ENCODE peak calls at places on chromosome 3, in eight cellular contexts. O, U, N, G, T, K, L and Z are unnamed samples.

GRCh38 chr3:125671461-125672243 is 76.4 kb upstream of the OSBPL11 start:
- DNase-seq in O (no peak), U (no peak), N (no peak), G (no peak), T (no peak), K (no peak), L (no peak), Z (no peak)

GRCh38 chr3:139764936-139765335 is 87.2 kb upstream of the NMNAT3 start:
- DNase-seq in O (no peak), U (peak), N (peak), G (peak), T (no peak), K (no peak), L (no peak), Z (no peak)

GRCh38 chr3:41174703-41174964 is 24.7 kb upstream of the CTNNB1 start:
- DNase-seq in O (no peak), U (no peak), N (no peak), G (no peak), T (no peak), K (no peak), L (no peak), Z (no peak)

GRCh38 chr3:169914321-169914720 is 2.9 kb downstream of the SAMD7 start:
- DNase-seq in O (no peak), U (peak), N (peak), G (peak), T (no peak), K (peak), L (no peak), Z (no peak)

GRCh38 chr3:42535981-42536784 is 33.7 kb downstream of the VIPR1 start:
- DNase-seq in O (no peak), U (peak), N (no peak), G (peak), T (no peak), K (peak), L (no peak), Z (peak)

GRCh38 chr3:111412656-111413055 is 129.3 kb upstream of the CD96 start:
- DNase-seq in O (no peak), U (no peak), N (no peak), G (no peak), T (no peak), K (no peak), L (no peak), Z (no peak)

GRCh38 chr3:12990781-12991480 is 82.3 kb downstream of the IQSEC1 start:
- DNase-seq in O (no peak), U (peak), N (peak), G (peak), T (no peak), K (no peak), L (no peak), Z (no peak)

GRCh38 chr3:167450675-167451074 is 23.2 kb downstream of the SERPINI2 start:
- DNase-seq in O (no peak), U (no peak), N (no peak), G (no peak), T (no peak), K (no peak), L (no peak), Z (no peak)

GRCh38 chr3:116057403-116058006 is 387.8 kb downstream of the LSAMP start:
- DNase-seq in O (no peak), U (no peak), N (peak), G (peak), T (no peak), K (no peak), L (no peak), Z (no peak)

GRCh38 chr3:132461544-132461943 is 44.2 kb downstream of the DNAJC13 start:
- DNase-seq in O (no peak), U (no peak), N (peak), G (peak), T (no peak), K (no peak), L (no peak), Z (no peak)

GRCh38 chr3:104291878-104292277 is 1074.8 kb upstream of the ALCAM start:
- DNase-seq in O (no peak), U (peak), N (peak), G (no peak), T (no peak), K (no peak), L (no peak), Z (no peak)

GRCh38 chr3:24616138-24616829 is 121.6 kb upstream of the THRB start:
- DNase-seq in O (no peak), U (no peak), N (no peak), G (no peak), T (no peak), K (no peak), L (no peak), Z (no peak)

GRCh38 chr3:126114406-126115386 is 30.8 kb upstream of the SLC41A3 start:
- DNase-seq in O (no peak), U (no peak), N (no peak), G (no peak), T (no peak), K (no peak), L (no peak), Z (no peak)

GRCh38 chr3:13501527-13501926 is 21.4 kb downstream of the HDAC11 start:
- DNase-seq in O (no peak), U (no peak), N (no peak), G (no peak), T (no peak), K (no peak), L (no peak), Z (peak)

GRCh38 chr3:172404237-172404962 is 43.9 kb downstream of the GHSR start:
- DNase-seq in O (no peak), U (no peak), N (no peak), G (no peak), T (no peak), K (no peak), L (no peak), Z (no peak)

GRCh38 chr3:50189274-50189673 is 2.1 kb upstream of the GNAT1 start:
- DNase-seq in O (no peak), U (peak), N (peak), G (peak), T (peak), K (peak), L (peak), Z (peak)

GRCh38 chr3:180325533-180325932 is 276.4 kb upstream of the TTC14 start:
- DNase-seq in O (no peak), U (no peak), N (no peak), G (no peak), T (no peak), K (no peak), L (no peak), Z (no peak)

GRCh38 chr3:177804032-177804431 is 606.8 kb upstream of the TBL1XR1 start:
- DNase-seq in O (no peak), U (no peak), N (no peak), G (no peak), T (no peak), K (no peak), L (no peak), Z (no peak)

GRCh38 chr3:19173945-19174344 is 25.6 kb downstream of the KCNH8 start:
- DNase-seq in O (no peak), U (no peak), N (no peak), G (no peak), T (no peak), K (no peak), L (no peak), Z (no peak)

GRCh38 chr3:100650651-100651611 is 41.5 kb downstream of the ADGRG7 start:
- DNase-seq in O (no peak), U (peak), N (peak), G (peak), T (no peak), K (peak), L (peak), Z (no peak)

GRCh38 chr3:96814581-96815567 is at the start of gene EPHA6:
- DNase-seq in O (no peak), U (no peak), N (no peak), G (peak), T (no peak), K (no peak), L (no peak), Z (peak)

GRCh38 chr3:122322095-122323075 is 2.7 kb upstream of the CSTA start:
- DNase-seq in O (no peak), U (no peak), N (no peak), G (no peak), T (no peak), K (no peak), L (no peak), Z (no peak)

GRCh38 chr3:159238646-159239045 is 436.8 kb downstream of the MFSD1 start:
- DNase-seq in O (no peak), U (no peak), N (no peak), G (peak), T (no peak), K (no peak), L (no peak), Z (no peak)

GRCh38 chr3:33372218-33373081 is 67.8 kb downstream of the UBP1 start:
- DNase-seq in O (peak), U (peak), N (peak), G (peak), T (no peak), K (peak), L (peak), Z (no peak)

GRCh38 chr3:71251156-71251775 is 332.3 kb downstream of the FOXP1 start:
- DNase-seq in O (no peak), U (peak), N (peak), G (peak), T (no peak), K (peak), L (no peak), Z (no peak)

GRCh38 chr3:28915711-28916481 is 365.0 kb upstream of the RBMS3 start:
- DNase-seq in O (no peak), U (peak), N (peak), G (peak), T (no peak), K (peak), L (peak), Z (peak)

GRCh38 chr3:42012935-42013651 is 51.2 kb upstream of the ULK4 start:
- DNase-seq in O (peak), U (no peak), N (peak), G (peak), T (peak), K (peak), L (peak), Z (peak)

GRCh38 chr3:96646596-96646995 is 167.8 kb upstream of the EPHA6 start:
- DNase-seq in O (no peak), U (no peak), N (no peak), G (no peak), T (no peak), K (no peak), L (no peak), Z (peak)

GRCh38 chr3:119644481-119644880 is 15.9 kb downstream of the POPDC2 start:
- DNase-seq in O (no peak), U (no peak), N (no peak), G (no peak), T (no peak), K (no peak), L (no peak), Z (no peak)

GRCh38 chr3:39385456-39386098 is 2.4 kb downstream of the SLC25A38 start:
- DNase-seq in O (no peak), U (no peak), N (no peak), G (no peak), T (no peak), K (peak), L (no peak), Z (no peak)

GRCh38 chr3:117052356-117052755 is 342.8 kb downstream of the TUSC7 start:
- DNase-seq in O (no peak), U (peak), N (peak), G (peak), T (no peak), K (no peak), L (peak), Z (no peak)

GRCh38 chr3:64327039-64327804 is 102.0 kb upstream of the PRICKLE2 start:
- DNase-seq in O (no peak), U (no peak), N (peak), G (peak), T (peak), K (no peak), L (peak), Z (peak)

GRCh38 chr3:32132706-32133105 is 26.3 kb downstream of the GPD1L start:
- DNase-seq in O (no peak), U (no peak), N (no peak), G (no peak), T (no peak), K (no peak), L (no peak), Z (no peak)

GRCh38 chr3:121601212-121601812 is 8.1 kb downstream of the FBXO40 start:
- DNase-seq in O (no peak), U (no peak), N (no peak), G (no peak), T (no peak), K (no peak), L (no peak), Z (no peak)

GRCh38 chr3:50160561-50160983 is 5.4 kb downstream of the SEMA3F start:
- DNase-seq in O (no peak), U (no peak), N (peak), G (no peak), T (no peak), K (no peak), L (no peak), Z (peak)

GRCh38 chr3:171640520-171641412 is 169.5 kb downstream of the PLD1 start:
- DNase-seq in O (no peak), U (peak), N (peak), G (peak), T (no peak), K (no peak), L (no peak), Z (peak)

GRCh38 chr3:106135451-106136160 is 266.8 kb upstream of the CBLB start:
- DNase-seq in O (no peak), U (no peak), N (no peak), G (no peak), T (no peak), K (no peak), L (no peak), Z (peak)

GRCh38 chr3:55622733-55623132 is 135.6 kb upstream of the WNT5A start:
- DNase-seq in O (no peak), U (no peak), N (peak), G (no peak), T (no peak), K (no peak), L (no peak), Z (no peak)

GRCh38 chr3:184717608-184717995 is 5.7 kb upstream of the MAGEF1 start:
- DNase-seq in O (no peak), U (no peak), N (no peak), G (no peak), T (no peak), K (peak), L (no peak), Z (no peak)

GRCh38 chr3:184716652-184717607 is 5.1 kb upstream of the MAGEF1 start:
- DNase-seq in O (no peak), U (peak), N (peak), G (peak), T (no peak), K (peak), L (peak), Z (peak)

GRCh38 chr3:184713521-184713920 is 1.7 kb upstream of the MAGEF1 start:
- DNase-seq in O (no peak), U (no peak), N (no peak), G (no peak), T (no peak), K (no peak), L (no peak), Z (no peak)

GRCh38 chr3:184718431-184718830 is 6.6 kb upstream of the MAGEF1 start:
- DNase-seq in O (no peak), U (no peak), N (no peak), G (no peak), T (no peak), K (no peak), L (no peak), Z (no peak)

DNA sequence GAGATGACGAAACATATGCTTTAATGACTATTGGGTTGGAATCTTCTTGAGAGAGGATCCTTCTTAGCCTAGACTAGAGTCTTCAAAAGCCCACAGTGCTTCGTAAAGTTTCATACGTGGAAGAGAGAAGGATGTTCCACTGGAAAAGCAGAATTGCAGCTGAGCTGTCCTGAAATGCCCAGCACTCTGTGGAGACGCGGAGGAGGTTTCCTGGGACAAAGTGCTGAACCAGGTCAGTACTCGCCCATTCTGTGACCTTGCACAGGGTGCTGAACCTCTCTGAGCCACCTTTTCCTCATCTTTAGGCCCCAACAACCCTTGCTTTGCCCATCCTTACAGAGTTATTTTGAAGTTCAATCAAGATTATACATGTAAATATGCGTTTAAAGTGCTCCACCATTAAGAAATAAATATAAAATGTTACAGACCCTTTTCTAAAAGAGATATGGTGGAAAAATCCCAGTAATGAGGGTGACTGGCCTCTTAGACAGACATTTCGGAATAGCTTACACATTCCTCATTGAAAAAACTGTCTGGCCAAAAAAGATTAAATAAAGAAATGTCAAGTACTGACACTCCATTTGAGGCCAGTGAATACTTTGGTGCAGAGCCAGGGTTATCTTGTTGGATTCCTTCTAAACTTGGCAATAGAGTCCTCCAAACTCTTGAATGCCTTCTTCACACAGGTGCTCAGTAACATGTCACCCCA is 4.2 kb upstream of the MAGEF1 start:
- DNase-seq in O (no peak), U (no peak), N (no peak), G (no peak), T (no peak), K (no peak), L (no peak), Z (no peak)
- H3K4me3 ChIP-seq in O (no peak), U (no peak), N (no peak), G (no peak), T (no peak), K (no peak), L (no peak), Z (no peak)

GRCh38 chr3:30613135-30613825 is 6.9 kb downstream of the TGFBR2 start:
- DNase-seq in O (no peak), U (no peak), N (peak), G (no peak), T (no peak), K (peak), L (no peak), Z (no peak)
- H3K4me3 ChIP-seq in O (peak), U (no peak), N (no peak), G (no peak), T (no peak), K (no peak), L (no peak), Z (no peak)

DNA sequence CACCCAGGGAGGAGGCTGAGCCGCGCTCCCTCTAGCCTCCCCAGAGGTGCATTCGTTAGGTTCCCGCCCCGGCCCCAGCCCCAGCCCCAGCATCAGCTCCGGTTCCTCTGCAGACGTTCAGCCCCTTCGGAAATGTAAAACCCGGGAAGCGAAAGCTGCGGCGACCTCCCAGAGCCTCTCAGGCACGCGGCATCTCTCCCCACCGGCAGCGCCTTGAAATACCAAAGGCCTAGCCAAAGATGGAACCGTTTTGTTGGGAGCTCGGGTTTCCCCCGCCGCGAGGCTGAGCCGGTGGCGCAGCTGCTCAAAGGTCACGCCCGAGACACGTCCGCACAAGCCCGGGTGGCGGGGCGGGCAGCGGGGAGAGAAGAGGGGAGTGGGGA is 77.8 kb upstream of the HES1 start:
- DNase-seq in O (no peak), U (no peak), N (peak), G (peak), T (peak), K (peak), L (no peak), Z (peak)
- H3K4me3 ChIP-seq in O (no peak), U (peak), N (no peak), G (peak), T (peak), K (no peak), L (peak), Z (peak)

DNA sequence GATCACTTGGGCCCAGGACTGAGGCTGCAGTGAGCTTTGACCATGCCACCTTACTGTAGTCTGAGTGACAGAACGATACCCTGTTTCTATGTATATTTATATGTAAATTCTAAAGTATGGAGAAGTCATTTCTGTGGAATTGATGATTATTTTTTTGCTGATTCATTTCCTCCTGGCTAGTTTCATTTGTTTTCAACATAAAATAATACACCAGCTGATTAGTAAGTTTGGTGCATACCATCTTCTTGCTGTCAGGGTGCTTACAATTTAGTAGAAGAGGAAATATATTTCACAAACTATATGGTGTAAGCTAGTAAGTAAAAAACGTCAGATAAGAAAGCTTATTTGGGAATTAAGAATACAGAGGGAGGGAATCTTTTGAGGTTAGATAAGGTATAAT is 36.0 kb downstream of the SLC25A26 start:
- DNase-seq in O (no peak), U (no peak), N (peak), G (peak), T (no peak), K (no peak), L (no peak), Z (no peak)
- H3K4me3 ChIP-seq in O (no peak), U (no peak), N (no peak), G (no peak), T (no peak), K (no peak), L (no peak), Z (no peak)

DNA sequence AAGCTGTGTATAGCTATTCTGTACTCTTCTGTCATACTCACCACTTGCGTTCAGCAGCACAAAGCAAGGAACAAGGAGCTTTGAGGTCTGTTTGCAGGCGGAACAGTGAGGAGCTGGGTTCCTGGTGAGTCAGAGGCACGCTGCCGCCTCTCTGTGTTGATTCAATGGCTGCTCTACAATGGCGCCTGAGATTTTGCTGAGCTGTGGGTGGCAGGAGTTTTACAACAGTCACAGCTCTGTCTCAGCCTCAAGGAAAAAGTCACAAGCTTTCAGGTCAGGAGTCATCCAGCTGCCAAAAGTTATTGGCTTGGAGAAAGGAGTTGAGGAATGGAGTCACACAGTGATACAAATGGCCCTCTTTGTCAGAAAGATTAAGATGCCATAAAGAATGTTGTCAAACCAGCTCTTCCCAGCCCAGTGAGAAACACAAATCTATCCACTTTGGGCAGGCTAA is 98.1 kb downstream of the SSR3 start:
- DNase-seq in O (no peak), U (peak), N (no peak), G (no peak), T (no peak), K (no peak), L (no peak), Z (no peak)
- H3K4me3 ChIP-seq in O (no peak), U (no peak), N (no peak), G (no peak), T (no peak), K (no peak), L (no peak), Z (no peak)